ENCODE peak calls at places on chromosomes 2 and 18, in five cellular contexts. H is MM.1S, L is heart right ventricle, I is keratinocyte, M is HepG2. C is an unnamed sample.

GRCh38 chr2:158325031-158325781 is 131.3 kb downstream of the CCDC148 start:
- DNase-seq in L (no peak), M (peak), H (no peak), I (no peak), C (no peak)

GRCh38 chr2:226362991-226363390 is 436.6 kb downstream of the IRS1 start:
- DNase-seq in L (no peak), I (no peak), H (no peak), M (no peak), C (no peak)

GRCh38 chr2:62293490-62294212 is 97.7 kb downstream of the B3GNT2 start:
- DNase-seq in H (no peak), L (peak), I (peak), M (peak), C (peak)

GRCh38 chr2:20439193-20439475 is 7.7 kb upstream of the RHOB start:
- DNase-seq in H (no peak), L (no peak), M (peak), I (no peak), C (no peak)

GRCh38 chr18:63705401-63705800 is 2.6 kb downstream of the SERPINB11 start:
- DNase-seq in I (no peak), L (no peak), M (no peak), H (no peak), C (no peak)

GRCh38 chr18:48356151-48356745 is 52.9 kb downstream of the ZBTB7C start:
- DNase-seq in M (no peak), L (no peak), H (no peak), I (no peak), C (no peak)

GRCh38 chr18:59631583-59632181 is 65.5 kb downstream of the CCBE1 start:
- DNase-seq in H (no peak), L (no peak), M (peak), I (no peak), C (no peak)

GRCh38 chr2:217026161-217026560 is 166.3 kb upstream of the TNP1 start:
- DNase-seq in I (no peak), M (no peak), H (no peak), L (no peak), C (no peak)

GRCh38 chr2:16069933-16070647 is 129.7 kb downstream of the MYCN start:
- DNase-seq in L (no peak), H (no peak), I (no peak), M (peak), C (peak)

GRCh38 chr18:35043207-35043606 is 2.0 kb downstream of the MAPRE2 start:
- DNase-seq in I (no peak), H (no peak), L (no peak), M (no peak), C (no peak)
- H3K27ac ChIP-seq in I (no peak), H (peak), L (peak), M (no peak), C (no peak)

GRCh38 chr2:212177724-212178123 is 360.9 kb downstream of the ERBB4 start:
- DNase-seq in M (peak), L (no peak), I (no peak), H (no peak), C (no peak)
- TF ChIP-seq CTCF in M (peak), L (no peak), I (no peak), H (peak), C (no peak)

GRCh38 chr2:61065706-61066688 is at the start of gene SANBR:
- DNase-seq in L (peak), H (peak), I (no peak), M (peak), C (peak)
- H3K27ac ChIP-seq in L (peak), H (peak), I (peak), M (peak), C (peak)

DNA sequence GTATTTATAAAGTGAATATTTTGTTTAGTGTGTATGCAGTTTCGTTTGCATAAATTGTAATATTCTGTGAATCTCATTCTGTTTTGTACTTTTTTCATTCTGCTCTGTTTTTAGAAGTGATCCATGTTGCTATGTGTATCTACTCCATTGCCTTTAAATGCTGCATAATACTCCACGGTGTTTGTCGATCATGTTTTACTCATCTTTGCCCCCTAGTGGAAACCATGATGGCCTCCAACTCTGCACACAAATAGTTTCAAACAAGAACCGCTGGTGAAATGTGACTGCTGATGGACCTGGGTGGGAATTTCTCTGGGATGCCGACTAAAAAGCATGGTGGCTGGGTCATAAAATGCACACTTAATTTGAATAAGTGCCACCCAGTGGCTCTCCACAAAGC is 32.0 kb upstream of the SKOR2 start:
- DNase-seq in M (peak), I (no peak), H (no peak), L (no peak), C (no peak)
- TF ChIP-seq CTCF in M (peak), I (peak), H (peak), L (no peak), C (no peak)

GRCh38 chr2:66699481-66700180 is 264.7 kb downstream of the MEIS1 start:
- DNase-seq in I (no peak), M (no peak), L (no peak), H (no peak), C (no peak)

GRCh38 chr2:66696856-66697255 is 261.9 kb downstream of the MEIS1 start:
- DNase-seq in L (no peak), I (no peak), M (no peak), H (no peak), C (no peak)

GRCh38 chr2:66700181-66700686 is 265.3 kb downstream of the MEIS1 start:
- DNase-seq in L (no peak), H (no peak), M (no peak), I (no peak), C (no peak)

GRCh38 chr2:66697346-66697745 is 262.4 kb downstream of the MEIS1 start:
- DNase-seq in I (no peak), M (no peak), H (no peak), L (no peak), C (no peak)

DNA sequence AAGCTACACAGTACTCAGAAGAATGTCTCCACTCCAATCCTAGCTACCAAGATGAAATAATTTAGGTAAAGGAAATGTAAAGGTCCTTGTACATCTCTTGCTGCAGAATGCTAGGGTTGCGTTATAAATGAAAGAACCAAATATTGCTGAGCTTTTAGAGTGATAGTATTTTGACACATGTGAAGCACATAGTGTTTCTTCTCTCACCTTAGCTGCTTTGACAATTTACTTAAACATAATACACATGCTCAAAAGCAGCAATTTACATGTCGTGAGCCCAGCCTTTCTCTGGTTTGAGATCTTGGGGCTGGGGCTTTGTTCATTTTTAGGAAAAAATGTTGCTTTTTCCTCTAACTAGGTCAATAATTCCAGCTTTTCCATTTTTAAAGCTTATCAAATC is 264.0 kb downstream of the MEIS1 start:
- DNase-seq in H (no peak), M (no peak), I (no peak), L (no peak), C (no peak)
- H3K27ac ChIP-seq in H (no peak), M (no peak), I (no peak), L (no peak), C (no peak)